ENCODE peak calls at places on chromosomes 2 and 18, in nine cellular contexts. O is osteocyte, I is omental fat pad, Q is tibial artery, A is OCI-LY7, F is HFF-Myc, D is psoas muscle, Z is left lung, Y is epithelial cell of esophagus. T is an unnamed sample.

GRCh38 chr2:157355618-157356017 is 30.0 kb upstream of the ERMN start:
- DNase-seq in A (no peak), F (peak), Q (no peak), I (no peak), Y (peak), Z (no peak), D (no peak), O (no peak), T (no peak)

GRCh38 chr18:76565238-76566173 is 70.5 kb upstream of the ZNF516 start:
- DNase-seq in F (peak), O (peak), A (no peak), D (peak), I (peak), Q (peak), Z (peak), Y (peak), T (peak)

GRCh38 chr2:24917086-24917485 is 3.0 kb downstream of the ADCY3 start:
- DNase-seq in Z (no peak), F (no peak), D (no peak), Q (no peak), Y (no peak), A (no peak), O (no peak), I (no peak), T (no peak)

GRCh38 chr2:127170021-127170420 is 50.1 kb downstream of the CYP27C1 start:
- DNase-seq in F (no peak), Z (no peak), Q (no peak), D (no peak), I (no peak), Y (peak), A (no peak), O (peak), T (no peak)

GRCh38 chr18:31129398-31130115 is 27.3 kb upstream of the DSC2 start:
- DNase-seq in I (no peak), D (no peak), A (no peak), Q (no peak), Z (no peak), F (no peak), O (no peak), Y (no peak), T (no peak)

GRCh38 chr2:96330407-96330806 is 5.2 kb upstream of the NCAPH start:
- DNase-seq in A (no peak), O (no peak), Z (no peak), Y (peak), I (no peak), F (no peak), D (no peak), Q (no peak), T (no peak)

GRCh38 chr2:74391209-74391579 is 11.1 kb upstream of the DCTN1 start:
- DNase-seq in Q (no peak), Y (peak), D (no peak), O (no peak), F (no peak), I (no peak), A (no peak), Z (no peak), T (no peak)

GRCh38 chr2:182142062-182142461 is 156.4 kb downstream of the PPP1R1C start:
- DNase-seq in I (no peak), A (no peak), Z (no peak), Q (no peak), Y (no peak), D (no peak), F (no peak), O (no peak), T (no peak)

GRCh38 chr2:84302513-84303412 is 156.3 kb downstream of the SUCLG1 start:
- DNase-seq in A (peak), I (no peak), F (peak), O (no peak), Z (no peak), Q (no peak), D (no peak), Y (peak), T (no peak)

GRCh38 chr2:17791121-17791902 is 24.9 kb upstream of the MSGN1 start:
- DNase-seq in D (no peak), F (peak), O (no peak), Z (no peak), A (no peak), Q (no peak), Y (no peak), I (no peak), T (no peak)

GRCh38 chr2:159713691-159714585 is 1.6 kb downstream of the MARCHF7 start:
- DNase-seq in D (no peak), Z (no peak), Q (no peak), A (peak), Y (peak), I (no peak), F (no peak), O (no peak), T (no peak)

GRCh38 chr2:45882707-45883106 is 231.2 kb downstream of the PRKCE start:
- DNase-seq in Z (no peak), D (no peak), A (no peak), I (no peak), F (peak), O (no peak), Q (peak), Y (no peak), T (no peak)

DNA sequence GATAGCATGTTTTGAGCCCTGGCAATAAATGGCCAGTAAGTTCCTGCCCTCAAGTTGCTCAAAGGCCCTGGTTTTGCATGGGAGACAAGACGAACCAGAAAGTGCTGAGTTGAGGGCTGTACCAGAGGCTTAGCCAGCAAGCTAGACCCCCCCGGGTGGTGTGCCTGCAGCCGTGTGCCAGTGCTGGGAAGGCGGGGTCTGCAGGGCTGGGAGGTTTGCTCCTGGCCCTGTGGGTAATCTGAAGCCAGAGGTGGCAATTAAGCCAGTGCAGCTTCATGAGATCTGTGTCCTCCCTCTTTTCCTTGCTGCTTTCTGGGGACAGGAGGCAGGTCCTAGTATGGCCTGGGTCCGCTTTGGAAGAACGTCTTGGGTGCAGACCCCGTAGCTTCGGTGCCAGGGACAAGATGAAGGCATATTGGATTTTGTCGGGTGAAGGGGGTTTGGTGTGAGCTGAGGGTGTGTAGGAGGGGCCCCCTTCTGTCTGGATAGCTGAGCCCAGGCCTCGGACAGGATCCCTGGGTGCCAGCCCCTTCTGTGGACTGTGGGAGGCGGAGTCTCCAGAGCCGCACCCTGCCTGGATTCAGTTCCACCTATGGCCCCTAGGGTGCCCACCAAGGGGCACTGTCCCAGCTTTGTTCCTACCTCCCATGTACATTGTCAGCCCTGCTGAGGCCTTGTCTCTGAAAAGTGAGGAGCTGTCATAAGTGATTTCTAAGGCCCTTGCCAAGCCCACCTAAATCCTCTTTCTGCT is 15.6 kb downstream of the ATOH8 start:
- DNase-seq in I (no peak), A (peak), Y (no peak), O (no peak), D (peak), F (no peak), Q (no peak), Z (no peak), T (no peak)
- TF ChIP-seq CTCF in I (no peak), A (peak), Y (no peak), O (peak), D (peak), F (peak), Q (peak), Z (no peak), T (peak)

DNA sequence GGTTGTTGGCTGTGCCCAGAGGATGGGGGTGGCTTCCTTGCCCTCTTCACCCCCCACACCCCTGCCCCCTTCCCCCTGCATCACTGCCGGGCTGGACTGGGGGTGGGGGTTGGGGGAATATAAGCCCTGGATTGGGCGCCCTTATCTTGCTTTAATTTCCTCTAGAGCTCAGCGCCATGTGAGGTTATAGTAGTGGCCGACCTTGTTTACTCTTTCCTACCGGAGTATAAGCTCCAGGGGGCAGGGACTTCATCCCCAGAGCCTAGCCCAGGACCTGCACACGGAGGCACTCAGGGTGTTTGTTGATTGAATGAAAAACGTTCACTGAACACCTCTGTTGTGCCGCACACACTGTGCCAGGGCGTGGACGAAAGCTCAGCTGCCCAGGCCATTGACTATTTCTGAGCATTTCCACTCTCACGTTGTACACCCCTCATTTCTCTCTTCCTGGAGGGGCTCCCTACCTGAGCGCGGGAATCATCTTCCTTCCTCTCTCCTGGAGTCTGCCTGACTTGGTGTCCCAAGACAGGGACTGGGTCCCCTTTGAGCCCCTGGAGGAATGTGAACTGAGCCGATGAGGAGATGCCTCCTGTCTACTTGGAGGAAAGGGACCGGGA is 9.3 kb upstream of the SPATA3 start:
- DNase-seq in A (no peak), I (no peak), F (no peak), D (no peak), Y (no peak), Z (no peak), Q (no peak), O (no peak), T (no peak)
- TF ChIP-seq CTCF in A (no peak), I (no peak), F (no peak), D (no peak), Y (no peak), Z (no peak), Q (no peak), O (no peak), T (no peak)

GRCh38 chr2:54274781-54275242 is 18.8 kb upstream of the TSPYL6 start:
- DNase-seq in F (no peak), I (no peak), Y (peak), O (no peak), A (peak), D (no peak), Q (no peak), Z (no peak), T (no peak)

GRCh38 chr2:54284801-54285200 is 28.8 kb upstream of the TSPYL6 start:
- DNase-seq in Y (no peak), F (no peak), I (no peak), A (no peak), Z (no peak), Q (no peak), D (no peak), O (no peak), T (no peak)

GRCh38 chr2:54275541-54275940 is 19.5 kb upstream of the TSPYL6 start:
- DNase-seq in F (no peak), O (no peak), Y (no peak), I (no peak), D (no peak), Q (no peak), A (no peak), Z (no peak), T (no peak)

DNA sequence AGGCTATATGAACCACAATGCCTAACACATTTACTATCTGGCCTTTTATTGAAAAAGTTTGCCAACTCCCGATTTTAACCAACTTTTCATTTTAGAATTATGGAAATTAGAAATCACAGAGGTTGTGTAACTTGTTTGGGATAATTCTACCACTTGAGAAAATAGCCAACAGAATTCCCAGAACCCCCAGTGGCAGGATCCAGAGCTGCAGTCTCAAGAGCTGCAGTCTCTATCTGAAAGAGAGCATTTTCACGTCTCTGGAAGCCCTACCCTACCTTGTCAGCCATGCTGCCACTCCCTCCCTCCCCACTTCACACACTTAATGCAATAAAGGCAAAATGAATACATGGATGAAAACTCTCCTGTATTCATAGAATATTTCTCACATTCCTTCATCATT is 23.4 kb upstream of the TSPYL6 start:
- DNase-seq in D (no peak), Z (no peak), Q (no peak), A (no peak), I (no peak), F (no peak), Y (no peak), O (no peak), T (no peak)
- TF ChIP-seq CTCF in D (peak), Z (no peak), Q (no peak), A (no peak), I (no peak), F (peak), Y (peak), O (no peak), T (no peak)

DNA sequence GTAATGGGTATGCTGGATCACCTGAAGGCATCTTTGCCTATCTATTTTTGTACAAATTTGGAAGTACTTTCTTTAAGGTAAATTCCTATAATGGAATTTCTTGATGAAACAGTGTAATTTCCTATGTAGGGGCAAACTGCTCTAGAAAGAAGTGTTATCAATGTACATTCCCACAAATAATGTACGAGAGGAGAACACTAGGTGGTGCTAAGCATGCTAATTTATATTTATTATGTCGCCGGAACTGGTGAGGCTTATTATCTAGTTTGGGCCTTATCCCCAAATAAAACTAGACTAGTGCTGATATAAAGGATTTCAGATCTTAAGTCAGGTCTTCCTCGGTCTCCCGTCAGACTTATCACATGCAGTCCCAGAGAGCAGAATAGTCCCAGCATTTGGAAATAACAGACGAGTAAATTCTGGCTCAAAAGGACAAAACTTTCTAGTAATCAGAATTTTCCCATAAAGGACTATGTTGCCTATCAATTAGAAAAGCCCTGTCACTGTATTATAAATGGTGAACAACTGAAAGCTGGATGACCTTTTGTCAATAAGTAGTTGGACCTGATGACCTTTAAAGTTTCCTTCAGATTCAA is 86.9 kb upstream of the RBBP8 start:
- DNase-seq in Y (peak), A (peak), D (no peak), Q (no peak), Z (no peak), F (no peak), I (no peak), O (no peak), T (no peak)
- TF ChIP-seq CTCF in Y (peak), A (peak), D (peak), Q (no peak), Z (no peak), F (peak), I (no peak), O (peak), T (peak)

GRCh38 chr2:10053351-10053750 is 10.0 kb downstream of the KLF11 start:
- DNase-seq in Y (no peak), D (no peak), Q (no peak), I (no peak), Z (no peak), F (no peak), A (no peak), O (no peak), T (no peak)

GRCh38 chr2:10052216-10052615 is 8.9 kb downstream of the KLF11 start:
- DNase-seq in F (no peak), Z (no peak), I (no peak), Q (no peak), Y (no peak), A (no peak), O (no peak), D (no peak), T (no peak)

GRCh38 chr2:10054976-10055375 is 11.6 kb downstream of the KLF11 start:
- DNase-seq in Q (no peak), A (no peak), D (no peak), F (no peak), O (no peak), I (no peak), Z (no peak), Y (no peak), T (no peak)

GRCh38 chr2:10056439-10056838 is 13.1 kb downstream of the KLF11 start:
- DNase-seq in A (no peak), Z (no peak), Q (no peak), D (no peak), I (no peak), Y (no peak), O (no peak), F (no peak), T (no peak)

GRCh38 chr2:10054424-10054823 is 11.1 kb downstream of the KLF11 start:
- DNase-seq in A (no peak), F (no peak), O (no peak), Y (no peak), D (no peak), Q (no peak), I (no peak), Z (no peak), T (no peak)
- TF ChIP-seq CTCF in A (no peak), F (no peak), O (no peak), Y (no peak), D (no peak), Q (no peak), I (no peak), Z (no peak), T (no peak)

T was measured in CD14-positive monocyte.